ENCODE peak calls at places on chromosomes 2 and 18, in four cellular contexts. One of them, this sample, is unnamed.

GRCh38 chr18:7590800-7591560 is 23.9 kb downstream of the PTPRM start:
- DNase-seq in heart left ventricle: no peak
- DNase-seq in ovary: no peak
- DNase-seq in fibroblast of the aortic adventitia: no peak
- DNase-seq in this sample: no peak

GRCh38 chr2:179686718-179687342 is 174.6 kb downstream of the ZNF385B start:
- DNase-seq in heart left ventricle: no peak
- DNase-seq in ovary: no peak
- DNase-seq in fibroblast of the aortic adventitia: peak
- DNase-seq in this sample: no peak

GRCh38 chr2:234457421-234457820 is 39.5 kb downstream of the ARL4C start:
- DNase-seq in heart left ventricle: no peak
- DNase-seq in fibroblast of the aortic adventitia: peak
- DNase-seq in ovary: no peak
- DNase-seq in this sample: no peak

GRCh38 chr2:110903548-110903947 is 171.2 kb downstream of the ACOXL start:
- DNase-seq in heart left ventricle: no peak
- DNase-seq in fibroblast of the aortic adventitia: no peak
- DNase-seq in ovary: no peak
- DNase-seq in this sample: no peak

GRCh38 chr2:84708442-84708841 is 172.4 kb downstream of the TRABD2A start:
- DNase-seq in heart left ventricle: no peak
- DNase-seq in ovary: no peak
- DNase-seq in fibroblast of the aortic adventitia: no peak
- DNase-seq in this sample: no peak

GRCh38 chr2:206217743-206218520 is 56.5 kb upstream of the ZDBF2 start:
- DNase-seq in heart left ventricle: no peak
- DNase-seq in ovary: no peak
- DNase-seq in fibroblast of the aortic adventitia: peak
- DNase-seq in this sample: no peak

GRCh38 chr2:85772019-85772745 is 18.4 kb downstream of the ATOH8 start:
- DNase-seq in ovary: peak
- DNase-seq in heart left ventricle: peak
- DNase-seq in fibroblast of the aortic adventitia: peak
- DNase-seq in this sample: peak

GRCh38 chr2:25071962-25072361 is 30.1 kb downstream of the EFR3B start:
- DNase-seq in fibroblast of the aortic adventitia: no peak
- DNase-seq in ovary: no peak
- DNase-seq in heart left ventricle: no peak
- DNase-seq in this sample: no peak

GRCh38 chr2:7811073-7811472 is 870.8 kb upstream of the ID2 start:
- DNase-seq in ovary: no peak
- DNase-seq in heart left ventricle: no peak
- DNase-seq in fibroblast of the aortic adventitia: no peak
- DNase-seq in this sample: no peak

GRCh38 chr18:61995547-61996062 is 102.8 kb upstream of the RNF152 start:
- DNase-seq in fibroblast of the aortic adventitia: no peak
- DNase-seq in ovary: no peak
- DNase-seq in heart left ventricle: no peak
- DNase-seq in this sample: no peak

GRCh38 chr2:109348645-109349554 is 219.9 kb downstream of the SH3RF3 start:
- DNase-seq in ovary: no peak
- DNase-seq in heart left ventricle: no peak
- DNase-seq in fibroblast of the aortic adventitia: no peak
- DNase-seq in this sample: no peak

GRCh38 chr18:23032030-23032582 is 99.0 kb downstream of the RBBP8 start:
- DNase-seq in fibroblast of the aortic adventitia: peak
- DNase-seq in ovary: no peak
- DNase-seq in heart left ventricle: no peak
- DNase-seq in this sample: no peak

GRCh38 chr2:86216577-86217555 is 17.6 kb downstream of the MRPL35 start:
- DNase-seq in heart left ventricle: no peak
- DNase-seq in fibroblast of the aortic adventitia: peak
- DNase-seq in ovary: peak
- DNase-seq in this sample: no peak

GRCh38 chr2:182897137-182897536 is 30.7 kb upstream of the FRZB start:
- DNase-seq in ovary: no peak
- DNase-seq in heart left ventricle: no peak
- DNase-seq in fibroblast of the aortic adventitia: peak
- DNase-seq in this sample: no peak

GRCh38 chr2:103859238-103859637 is 994.7 kb upstream of the POU3F3 start:
- DNase-seq in heart left ventricle: no peak
- DNase-seq in fibroblast of the aortic adventitia: no peak
- DNase-seq in ovary: no peak
- DNase-seq in this sample: no peak

GRCh38 chr2:84858123-84858522 is 22.8 kb downstream of the TRABD2A start:
- DNase-seq in ovary: no peak
- DNase-seq in fibroblast of the aortic adventitia: no peak
- DNase-seq in heart left ventricle: no peak
- DNase-seq in this sample: no peak

GRCh38 chr2:177799531-177799930 is 273.0 kb downstream of the PDE11A start:
- DNase-seq in ovary: no peak
- DNase-seq in heart left ventricle: no peak
- DNase-seq in fibroblast of the aortic adventitia: peak
- DNase-seq in this sample: no peak

GRCh38 chr2:16285813-16286510 is 345.6 kb downstream of the MYCN start:
- DNase-seq in fibroblast of the aortic adventitia: no peak
- DNase-seq in heart left ventricle: no peak
- DNase-seq in ovary: no peak
- DNase-seq in this sample: no peak

GRCh38 chr2:64779117-64779690 is 125.5 kb upstream of the SERTAD2 start:
- DNase-seq in ovary: no peak
- DNase-seq in heart left ventricle: no peak
- DNase-seq in fibroblast of the aortic adventitia: peak
- DNase-seq in this sample: no peak

GRCh38 chr2:56207760-56208159 is 24.0 kb downstream of the CCDC85A start:
- DNase-seq in ovary: no peak
- DNase-seq in fibroblast of the aortic adventitia: no peak
- DNase-seq in heart left ventricle: no peak
- DNase-seq in this sample: no peak

GRCh38 chr2:117859924-117860647 is 45.6 kb downstream of the DDX18 start:
- DNase-seq in fibroblast of the aortic adventitia: no peak
- DNase-seq in heart left ventricle: no peak
- DNase-seq in ovary: no peak
- DNase-seq in this sample: no peak

GRCh38 chr2:201984800-201985525 is 48.7 kb upstream of the FZD7 start:
- DNase-seq in fibroblast of the aortic adventitia: no peak
- DNase-seq in heart left ventricle: no peak
- DNase-seq in ovary: peak
- DNase-seq in this sample: no peak

GRCh38 chr2:66030553-66030952 is 404.4 kb upstream of the MEIS1 start:
- DNase-seq in ovary: no peak
- DNase-seq in heart left ventricle: no peak
- DNase-seq in fibroblast of the aortic adventitia: no peak
- DNase-seq in this sample: no peak

GRCh38 chr2:8457092-8457481 is 224.8 kb upstream of the ID2 start:
- DNase-seq in heart left ventricle: peak
- DNase-seq in fibroblast of the aortic adventitia: no peak
- DNase-seq in ovary: no peak
- DNase-seq in this sample: no peak

GRCh38 chr2:100909571-100909970 is 89.6 kb downstream of the NPAS2 start:
- DNase-seq in fibroblast of the aortic adventitia: no peak
- DNase-seq in heart left ventricle: no peak
- DNase-seq in ovary: no peak
- DNase-seq in this sample: no peak

GRCh38 chr2:189799531-189799930 is 15.3 kb downstream of the PMS1 start:
- DNase-seq in heart left ventricle: no peak
- DNase-seq in ovary: no peak
- DNase-seq in fibroblast of the aortic adventitia: peak
- DNase-seq in this sample: no peak

GRCh38 chr2:168632733-168633132 is 169.7 kb upstream of the NOSTRIN start:
- DNase-seq in fibroblast of the aortic adventitia: no peak
- DNase-seq in heart left ventricle: no peak
- DNase-seq in ovary: peak
- DNase-seq in this sample: no peak

GRCh38 chr2:177763532-177764265 is 308.9 kb downstream of the PDE11A start:
- DNase-seq in heart left ventricle: peak
- DNase-seq in ovary: peak
- DNase-seq in fibroblast of the aortic adventitia: peak
- DNase-seq in this sample: no peak

GRCh38 chr2:36366491-36367120 is 11.0 kb downstream of the CRIM1 start:
- DNase-seq in heart left ventricle: no peak
- DNase-seq in fibroblast of the aortic adventitia: peak
- DNase-seq in ovary: no peak
- DNase-seq in this sample: no peak

GRCh38 chr2:18487266-18487665 is 73.2 kb downstream of the RDH14 start:
- DNase-seq in heart left ventricle: no peak
- DNase-seq in ovary: no peak
- DNase-seq in fibroblast of the aortic adventitia: no peak
- DNase-seq in this sample: no peak

GRCh38 chr2:200218645-200219044 is 87.8 kb upstream of the SPATS2L start:
- DNase-seq in fibroblast of the aortic adventitia: no peak
- DNase-seq in ovary: no peak
- DNase-seq in heart left ventricle: no peak
- DNase-seq in this sample: no peak

GRCh38 chr2:27032495-27033252 is at the start of gene TMEM214:
- DNase-seq in heart left ventricle: peak
- DNase-seq in fibroblast of the aortic adventitia: peak
- DNase-seq in ovary: peak
- DNase-seq in this sample: peak
- TF ChIP-seq CTCF in heart left ventricle: peak
- TF ChIP-seq CTCF in fibroblast of the aortic adventitia: peak
- TF ChIP-seq CTCF in ovary: no peak
- TF ChIP-seq CTCF in this sample: peak

DNA sequence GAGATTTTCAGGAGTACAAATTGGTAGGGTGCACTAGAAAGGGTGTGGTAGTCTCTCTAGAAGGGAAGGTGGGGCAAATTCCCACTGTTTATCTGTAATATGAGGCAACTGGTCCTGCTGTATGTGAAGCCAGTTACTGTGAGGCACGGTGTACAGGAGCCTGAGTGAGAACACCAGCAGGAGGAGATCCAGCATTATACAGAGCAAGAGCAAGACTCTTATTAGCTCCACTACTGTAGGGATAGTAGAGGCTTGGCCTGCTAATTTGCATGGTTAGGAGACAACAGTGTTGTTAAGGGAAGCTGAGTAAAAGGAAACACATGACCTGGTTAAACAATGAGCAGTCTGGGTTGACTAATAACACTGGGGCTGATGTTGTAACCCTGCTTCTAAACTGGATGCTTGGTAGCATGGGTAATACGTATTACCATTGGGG is 76.3 kb upstream of the WDSUB1 start:
- DNase-seq in heart left ventricle: no peak
- DNase-seq in ovary: no peak
- DNase-seq in fibroblast of the aortic adventitia: peak
- DNase-seq in this sample: no peak
- TF ChIP-seq CTCF in heart left ventricle: no peak
- TF ChIP-seq CTCF in ovary: no peak
- TF ChIP-seq CTCF in fibroblast of the aortic adventitia: no peak
- TF ChIP-seq CTCF in this sample: no peak

GRCh38 chr2:161943012-161943411 is 131.0 kb downstream of the DPP4 start:
- DNase-seq in ovary: no peak
- DNase-seq in fibroblast of the aortic adventitia: no peak
- DNase-seq in heart left ventricle: no peak
- DNase-seq in this sample: no peak

GRCh38 chr2:161947394-161947793 is 126.6 kb downstream of the DPP4 start:
- DNase-seq in heart left ventricle: no peak
- DNase-seq in fibroblast of the aortic adventitia: no peak
- DNase-seq in ovary: no peak
- DNase-seq in this sample: no peak

DNA sequence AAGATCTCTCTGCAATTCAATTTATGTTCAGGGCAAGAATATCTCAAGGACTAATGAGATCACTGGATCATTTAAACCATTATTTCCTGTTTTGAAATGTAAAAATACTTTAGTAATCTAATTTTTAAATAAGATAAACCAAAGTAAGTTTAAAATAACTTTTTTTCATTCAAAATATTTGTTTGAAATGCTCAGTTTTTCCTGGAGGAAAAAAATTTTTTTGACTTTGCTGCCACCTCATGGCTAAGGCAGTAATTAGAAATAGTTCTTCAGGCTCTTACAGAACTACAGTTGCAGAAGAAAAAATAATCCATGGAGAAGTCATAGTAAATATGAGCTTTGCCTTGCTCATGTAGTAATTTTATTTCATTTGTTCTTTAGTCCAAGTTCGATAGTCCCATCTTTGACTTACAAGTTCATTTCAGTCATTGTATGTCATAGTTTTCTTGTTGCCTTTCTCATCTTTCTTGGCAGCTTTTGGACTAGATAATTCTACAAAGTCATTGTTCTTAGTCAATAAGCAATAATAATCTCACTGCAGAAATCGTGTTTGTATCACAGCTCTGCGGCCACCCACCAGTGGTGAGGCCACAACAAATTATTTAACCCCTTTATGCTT is 127.4 kb downstream of the DPP4 start:
- DNase-seq in ovary: no peak
- DNase-seq in heart left ventricle: no peak
- DNase-seq in fibroblast of the aortic adventitia: peak
- DNase-seq in this sample: no peak
- TF ChIP-seq CTCF in ovary: peak
- TF ChIP-seq CTCF in heart left ventricle: peak
- TF ChIP-seq CTCF in fibroblast of the aortic adventitia: peak
- TF ChIP-seq CTCF in this sample: peak

DNA sequence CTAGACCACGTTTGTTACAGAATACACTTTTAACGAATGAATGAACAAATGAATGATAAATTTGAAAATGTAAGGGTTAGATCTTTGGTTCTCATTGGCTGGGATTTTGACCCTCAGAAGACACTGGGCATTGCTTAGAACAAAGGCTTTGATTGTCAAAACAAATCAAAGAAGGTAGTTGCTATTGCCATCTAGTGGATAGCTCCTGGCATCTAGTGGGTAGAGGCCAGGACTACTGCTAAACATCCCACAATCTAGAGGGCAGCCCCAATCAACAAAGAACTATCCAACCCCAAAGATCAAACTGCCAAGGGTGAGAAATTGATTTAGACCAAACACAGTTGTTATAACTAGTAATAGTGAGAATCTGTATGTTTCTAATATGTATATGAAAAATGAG is 552.3 kb downstream of the KCNJ3 start:
- DNase-seq in heart left ventricle: no peak
- DNase-seq in ovary: no peak
- DNase-seq in fibroblast of the aortic adventitia: no peak
- DNase-seq in this sample: no peak
- TF ChIP-seq CTCF in heart left ventricle: no peak
- TF ChIP-seq CTCF in ovary: no peak
- TF ChIP-seq CTCF in fibroblast of the aortic adventitia: no peak
- TF ChIP-seq CTCF in this sample: peak

This sample was measured in chondrocyte.